ENCODE peak calls at places on chromosomes 6 and 20, in ten cellular contexts. W is DMS153, Y is renal cortical epithelial cell, B is upper lobe of right lung, F is activated T-cell treated with anti-CD3 and anti-CD28 coated beads for 1 hour, R is endothelial cell, G is SHP77, D is RCC 7860, C is lower lobe of right lung, X is aorta. V is an unnamed sample.

GRCh38 chr20:63007722-63008488 is 1.1 kb upstream of the BHLHE23 start:
- DNase-seq in F (no peak), X (no peak), B (no peak), W (no peak), Y (no peak), G (no peak), C (no peak), D (no peak), R (no peak), V (no peak)

GRCh38 chr6:117568831-117569434 is 33.4 kb downstream of the GOPC start:
- DNase-seq in R (no peak), X (no peak), Y (no peak), F (no peak), G (no peak), B (no peak), D (no peak), W (no peak), C (no peak), V (no peak)

GRCh38 chr20:46205349-46205748 is 87.2 kb downstream of the CD40 start:
- DNase-seq in W (no peak), Y (no peak), B (no peak), F (no peak), D (no peak), X (no peak), C (no peak), R (no peak), G (no peak), V (no peak)

GRCh38 chr20:50744143-50744792 is 12.9 kb downstream of the PARD6B start:
- DNase-seq in W (no peak), C (no peak), Y (peak), D (peak), X (no peak), F (no peak), G (no peak), B (no peak), R (no peak), V (peak)

GRCh38 chr6:107532707-107533106 is 42.8 kb downstream of the SOBP start:
- DNase-seq in W (no peak), F (no peak), G (no peak), C (no peak), R (no peak), D (no peak), Y (no peak), X (no peak), B (no peak), V (no peak)

GRCh38 chr6:138404666-138405337 is 779 bp downstream of the HEBP2 start:
- DNase-seq in X (peak), G (peak), D (no peak), B (peak), R (no peak), W (no peak), C (peak), Y (no peak), F (peak), V (no peak)

GRCh38 chr6:125444234-125444949 is 142.6 kb upstream of the HDDC2 start:
- DNase-seq in Y (no peak), C (no peak), F (no peak), X (peak), G (peak), W (no peak), D (no peak), B (peak), R (no peak), V (no peak)

GRCh38 chr20:21303872-21304586 is 898 bp downstream of the XRN2 start:
- DNase-seq in D (no peak), W (no peak), B (no peak), C (no peak), X (no peak), R (no peak), G (no peak), F (no peak), Y (peak), V (peak)

GRCh38 chr20:45090481-45090880 is 10.4 kb downstream of the KCNS1 start:
- DNase-seq in C (no peak), G (no peak), D (no peak), X (no peak), R (no peak), B (no peak), W (no peak), Y (no peak), F (no peak), V (no peak)

GRCh38 chr20:4091332-4092135 is 76.2 kb upstream of the RNF24 start:
- DNase-seq in R (peak), D (peak), C (peak), W (peak), Y (no peak), X (peak), G (peak), F (peak), B (peak), V (peak)

GRCh38 chr20:23365390-23366165 is 3.6 kb downstream of the GZF1 start:
- DNase-seq in F (no peak), Y (no peak), B (no peak), W (no peak), G (no peak), R (no peak), C (no peak), D (no peak), X (no peak), V (no peak)

GRCh38 chr20:38109025-38109541 is 56.0 kb downstream of the TGM2 start:
- DNase-seq in D (no peak), R (no peak), W (no peak), B (no peak), F (no peak), G (no peak), C (no peak), X (no peak), Y (no peak), V (no peak)

GRCh38 chr20:19453369-19453768 is 240.9 kb downstream of the SLC24A3 start:
- DNase-seq in X (no peak), C (no peak), W (no peak), D (no peak), R (no peak), B (no peak), G (no peak), Y (no peak), F (no peak), V (no peak)

GRCh38 chr6:27294409-27294808 is 17.7 kb downstream of the POM121L2 start:
- DNase-seq in F (no peak), X (no peak), Y (no peak), C (no peak), B (no peak), D (no peak), G (no peak), W (no peak), R (peak), V (no peak)

GRCh38 chr20:46648903-46649649 is 2.2 kb downstream of the SLC13A3 start:
- DNase-seq in C (no peak), Y (peak), F (no peak), R (no peak), D (no peak), B (no peak), X (no peak), W (no peak), G (peak), V (no peak)

GRCh38 chr6:10510592-10511367 is 10.4 kb upstream of the GCNT2 start:
- DNase-seq in X (peak), R (peak), B (peak), G (peak), Y (peak), F (no peak), W (no peak), C (peak), D (peak), V (peak)

GRCh38 chr6:136184738-136185137 is 65.4 kb downstream of the MTFR2 start:
- DNase-seq in G (no peak), W (no peak), F (no peak), Y (no peak), X (no peak), C (no peak), B (no peak), D (no peak), R (no peak), V (no peak)

GRCh38 chr6:44108471-44108870 is 18.8 kb downstream of the MRPL14 start:
- DNase-seq in D (no peak), G (no peak), Y (no peak), W (no peak), R (no peak), F (no peak), C (no peak), X (no peak), B (no peak), V (no peak)

GRCh38 chr6:70310063-70310694 is 7.3 kb upstream of the COL9A1 start:
- DNase-seq in X (no peak), G (peak), B (no peak), C (no peak), R (peak), D (peak), F (no peak), W (peak), Y (peak), V (peak)

GRCh38 chr6:156809034-156809433 is 31.9 kb downstream of the ARID1B start:
- DNase-seq in F (no peak), X (no peak), W (peak), B (no peak), C (no peak), R (no peak), Y (peak), G (peak), D (no peak), V (no peak)

GRCh38 chr20:35499271-35499670 is 30.2 kb downstream of the C20orf173 start:
- DNase-seq in Y (no peak), W (no peak), D (no peak), C (no peak), G (no peak), X (no peak), F (no peak), B (no peak), R (no peak), V (no peak)

GRCh38 chr20:37479925-37480691 is 40.9 kb upstream of the NNAT start:
- DNase-seq in G (no peak), Y (no peak), C (no peak), F (no peak), X (no peak), R (no peak), D (no peak), W (no peak), B (no peak), V (no peak)

GRCh38 chr6:90938116-90938515 is 351.2 kb upstream of the MAP3K7 start:
- DNase-seq in R (no peak), C (no peak), F (no peak), W (no peak), Y (peak), D (no peak), G (no peak), B (no peak), X (no peak), V (no peak)

V was measured in ACHN.